ENCODE peak calls at places on chromosomes 11 and 22, in nine cellular contexts. B is H7, C is psoas muscle, P is T-helper 9 cell, L is SK-N-DZ, Q is dermis blood vessel endothelial cell, K is right atrium auricular region, O is RWPE1, J is NCI-H1092 treated with DMSO at 0.1 percent for 48 hours. U is an unnamed sample.

GRCh38 chr22:28889625-28890024 is 6.3 kb downstream of the ZNRF3 start:
- DNase-seq in P (no peak), K (no peak), J (no peak), C (no peak), Q (no peak), B (no peak), O (no peak), L (no peak), U (no peak)

GRCh38 chr11:64340671-64341335 is 799 bp downstream of the CCDC88B start:
- DNase-seq in P (peak; percentile 77), L (peak; percentile 55), K (no peak), B (peak; percentile 99), J (no peak), C (no peak), Q (peak; percentile 25), O (no peak), U (no peak)

GRCh38 chr11:69005631-69006368 is 7.2 kb downstream of the MRGPRF start:
- DNase-seq in B (peak; percentile 52), P (no peak), C (no peak), L (no peak), J (no peak), K (no peak), Q (no peak), O (no peak), U (no peak)

GRCh38 chr11:8566613-8567210 is 27.3 kb downstream of the STK33 start:
- DNase-seq in P (no peak), B (no peak), K (no peak), Q (peak; percentile 58), C (no peak), J (peak; percentile 48), L (peak; percentile 57), O (peak; percentile 35), U (no peak)

GRCh38 chr11:19506803-19507466 is 205.7 kb upstream of the NAV2 start:
- DNase-seq in P (no peak), C (no peak), L (no peak), K (no peak), Q (peak; percentile 2), B (no peak), J (no peak), O (no peak), U (no peak)

GRCh38 chr11:4368286-4368685 is at the start of gene OR52B4:
- DNase-seq in L (no peak), Q (no peak), P (no peak), B (no peak), O (no peak), K (no peak), J (no peak), C (no peak), U (no peak)

GRCh38 chr22:37259540-37260029 is 15.5 kb upstream of the RAC2 start:
- DNase-seq in K (no peak), Q (peak; percentile 81), P (no peak), L (no peak), J (peak; percentile 16), B (peak; percentile 67), O (peak; percentile 18), C (no peak), U (no peak)

GRCh38 chr11:120590472-120590871 is 78.9 kb downstream of the GRIK4 start:
- DNase-seq in K (no peak), J (no peak), C (no peak), L (no peak), P (no peak), Q (no peak), B (no peak), O (no peak), U (no peak)

GRCh38 chr11:113240790-113241189 is 73.6 kb upstream of the TTC12 start:
- DNase-seq in Q (no peak), L (no peak), C (no peak), P (no peak), O (no peak), J (no peak), B (no peak), K (no peak), U (no peak)

GRCh38 chr11:130478204-130478701 is 29.8 kb downstream of the ADAMTS15 start:
- DNase-seq in C (peak; percentile 85), K (peak; percentile 92), J (no peak), O (peak; percentile 80), Q (peak; percentile 76), B (peak; percentile 52), L (no peak), P (no peak), U (no peak)

GRCh38 chr11:102120437-102120935 is 10.2 kb downstream of the YAP1 start:
- DNase-seq in B (no peak), K (no peak), O (no peak), P (no peak), J (no peak), L (no peak), Q (no peak), C (no peak), U (no peak)

GRCh38 chr11:110491577-110492352 is 62.0 kb downstream of the FDX1 start:
- DNase-seq in O (no peak), K (no peak), Q (no peak), L (peak; percentile 50), J (no peak), P (no peak), C (no peak), B (no peak), U (no peak)

GRCh38 chr22:50599816-50600454 is 658 bp upstream of the MAPK8IP2 start:
- DNase-seq in B (peak; percentile 99), O (peak; percentile 56), C (peak; percentile 51), K (no peak), J (no peak), Q (peak; percentile 56), P (peak; percentile 64), L (no peak), U (peak; percentile 88)

GRCh38 chr11:117664897-117665296 is 132.1 kb downstream of the DSCAML1 start:
- DNase-seq in L (no peak), P (no peak), O (no peak), J (no peak), B (no peak), C (no peak), Q (no peak), K (no peak), U (no peak)

GRCh38 chr11:36540998-36541397 is 26.8 kb upstream of the RAG1 start:
- DNase-seq in J (no peak), Q (peak; percentile 79), O (no peak), P (no peak), C (peak; percentile 14), K (no peak), B (peak; percentile 24), L (no peak), U (peak; percentile 19)

GRCh38 chr11:76835928-76836612 is 24.6 kb upstream of the ACER3 start:
- DNase-seq in B (no peak), J (peak; percentile 97), Q (peak; percentile 63), K (no peak), P (no peak), O (peak; percentile 30), C (peak; percentile 24), L (no peak), U (no peak)

GRCh38 chr11:57150454-57150917 is 31.3 kb upstream of the LRRC55 start:
- DNase-seq in Q (no peak), C (no peak), K (no peak), J (no peak), B (no peak), L (no peak), O (no peak), P (no peak), U (no peak)

GRCh38 chr11:129434641-129435498 is 59.2 kb downstream of the BARX2 start:
- DNase-seq in C (no peak), O (no peak), P (no peak), B (no peak), Q (no peak), K (no peak), L (no peak), J (no peak), U (no peak)

GRCh38 chr11:74870485-74870884 is 78.4 kb downstream of the XRRA1 start:
- DNase-seq in O (no peak), J (no peak), B (peak; percentile 56), Q (peak; percentile 83), K (no peak), C (no peak), P (no peak), L (peak; percentile 22), U (peak; percentile 18)

GRCh38 chr11:15291885-15292284 is 177.2 kb downstream of the INSC start:
- DNase-seq in L (no peak), B (no peak), C (no peak), J (peak; percentile 20), P (no peak), O (no peak), Q (no peak), K (no peak), U (no peak)

GRCh38 chr11:64385953-64386704 is 27.2 kb downstream of the RPS6KA4 start:
- DNase-seq in K (no peak), P (no peak), Q (no peak), O (no peak), L (no peak), B (no peak), C (no peak), J (no peak), U (no peak)

GRCh38 chr11:125268611-125269010 is 104.1 kb downstream of the PKNOX2 start:
- DNase-seq in K (no peak), C (no peak), J (no peak), Q (no peak), L (no peak), B (no peak), O (no peak), P (no peak), U (no peak)

GRCh38 chr11:34706709-34707461 is 86.0 kb downstream of the EHF start:
- DNase-seq in C (no peak), Q (no peak), O (no peak), L (no peak), J (no peak), P (no peak), B (no peak), K (no peak), U (no peak)

GRCh38 chr22:29197096-29197495 is 8.6 kb upstream of the EMID1 start:
- DNase-seq in Q (no peak), P (no peak), K (no peak), C (no peak), J (no peak), O (no peak), L (no peak), B (no peak), U (no peak)

GRCh38 chr11:65363770-65364169 is 9.2 kb downstream of the TIGD3 start:
- DNase-seq in L (no peak), K (no peak), B (no peak), C (no peak), J (no peak), O (no peak), Q (no peak), P (no peak), U (no peak)

GRCh38 chr11:107457205-107457557 is 444 bp downstream of the CWF19L2 start:
- DNase-seq in B (peak; percentile 12), L (no peak), K (no peak), O (peak; percentile 24), Q (peak; percentile 31), P (no peak), C (no peak), J (no peak), U (no peak)

GRCh38 chr11:47503227-47503626 is 49.7 kb downstream of the CELF1 start:
- DNase-seq in C (no peak), P (no peak), J (no peak), K (no peak), O (no peak), Q (no peak), B (no peak), L (no peak), U (no peak)

GRCh38 chr11:17753153-17753552 is 18.6 kb downstream of the KCNC1 start:
- DNase-seq in O (no peak), J (no peak), P (no peak), C (peak; percentile 34), L (no peak), K (no peak), Q (no peak), B (no peak), U (no peak)

U was measured in GM12891.